ENCODE peak calls at places on chromosomes 7 and 10, in nine cellular contexts. C is dorsolateral prefrontal cortex, O is ascending aorta, P is Panc1, V is RWPE2, Y is BJ, J is left ventricle myocardium inferior, T is psoas muscle, E is heart right ventricle. Q is an unnamed sample.

GRCh38 chr7:148698397-148699023 is at the start of gene CUL1:
- DNase-seq in T (peak), J (peak), O (peak), C (peak), V (peak), P (no peak), E (peak), Y (no peak), Q (no peak)

GRCh38 chr7:101792051-101792651 is 25.3 kb upstream of the CUX1 start:
- DNase-seq in J (peak), Y (peak), C (no peak), E (peak), T (peak), P (no peak), V (peak), O (no peak), Q (no peak)

GRCh38 chr10:122331615-122332446 is 42.7 kb upstream of the PLEKHA1 start:
- DNase-seq in Y (no peak), J (no peak), P (no peak), T (no peak), E (no peak), O (no peak), V (no peak), C (no peak), Q (no peak)

GRCh38 chr10:29257106-29257783 is 31.6 kb upstream of the LYZL1 start:
- DNase-seq in T (peak), V (no peak), J (peak), C (no peak), Y (peak), P (no peak), E (peak), O (no peak), Q (no peak)

GRCh38 chr10:8054498-8055407 is at the start of gene GATA3:
- DNase-seq in Y (no peak), T (peak), V (peak), O (no peak), C (no peak), P (no peak), E (peak), J (peak), Q (no peak)

GRCh38 chr10:68156373-68157185 is 47.3 kb downstream of the MYPN start:
- DNase-seq in T (no peak), C (no peak), V (no peak), E (peak), Y (no peak), O (no peak), P (peak), J (no peak), Q (peak)

GRCh38 chr7:2313450-2314208 is 612 bp downstream of the SNX8 start:
- DNase-seq in V (peak), C (no peak), O (no peak), T (no peak), J (no peak), E (peak), P (no peak), Y (no peak), Q (no peak)

GRCh38 chr10:7703140-7703539 is at the start of gene ITIH2:
- DNase-seq in J (no peak), O (no peak), T (no peak), P (no peak), Y (no peak), V (no peak), C (no peak), E (no peak), Q (no peak)

GRCh38 chr10:3486346-3487065 is 298.5 kb downstream of the KLF6 start:
- DNase-seq in P (no peak), V (peak), Y (no peak), E (no peak), O (no peak), J (no peak), C (no peak), T (no peak), Q (no peak)

GRCh38 chr7:131183611-131184119 is 144.0 kb upstream of the MKLN1 start:
- DNase-seq in J (no peak), C (no peak), Y (no peak), O (no peak), T (no peak), V (no peak), P (no peak), E (no peak), Q (no peak)

GRCh38 chr7:12826079-12826478 is 138.6 kb downstream of the ARL4A start:
- DNase-seq in P (no peak), T (no peak), O (no peak), Y (no peak), V (no peak), J (no peak), E (no peak), C (no peak), Q (no peak)

GRCh38 chr7:56471811-56472210 is 355.6 kb upstream of the NUPR2 start:
- DNase-seq in V (no peak), C (no peak), Y (no peak), J (no peak), O (no peak), P (no peak), E (no peak), T (no peak), Q (no peak)

GRCh38 chr7:7176421-7177043 is 5.8 kb upstream of the C1GALT1 start:
- DNase-seq in O (no peak), E (no peak), T (no peak), P (peak), V (no peak), J (no peak), C (no peak), Y (peak), Q (no peak)

GRCh38 chr7:76069238-76069638 is 21.3 kb downstream of the MDH2 start:
- DNase-seq in Y (no peak), O (no peak), T (peak), E (peak), J (peak), P (no peak), C (peak), V (no peak), Q (no peak)

GRCh38 chr10:103353281-103353680 is 2.3 kb upstream of the PCGF6 start:
- DNase-seq in P (no peak), V (no peak), E (no peak), C (no peak), O (no peak), T (no peak), J (no peak), Y (no peak), Q (no peak)

DNA sequence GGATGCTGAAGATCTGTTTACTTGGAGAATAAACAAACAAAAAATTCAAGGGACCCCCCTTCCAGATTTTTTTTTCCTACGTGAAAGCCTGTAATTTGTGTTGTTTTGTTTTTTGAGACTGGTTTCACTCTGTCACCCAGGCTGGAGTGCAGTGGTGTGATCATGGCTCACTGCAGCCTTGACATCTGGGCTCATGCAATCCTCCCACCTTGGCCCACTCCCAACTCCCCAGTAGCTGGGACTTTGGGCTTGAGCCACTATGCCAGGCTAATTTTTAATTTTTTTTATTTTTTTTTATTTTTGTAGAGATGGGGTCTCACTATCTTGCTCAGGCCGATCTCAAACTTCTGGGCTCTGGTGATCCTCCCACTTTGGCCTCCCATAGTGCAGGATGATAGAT is 2.3 kb downstream of the MRC1 start:
- DNase-seq in P (no peak), Y (no peak), E (no peak), C (no peak), J (no peak), O (no peak), T (no peak), V (no peak), Q (no peak)
- H3K4me3 ChIP-seq in P (no peak), Y (no peak), E (peak), C (no peak), J (peak), O (no peak), T (peak), V (no peak), Q (no peak)

DNA sequence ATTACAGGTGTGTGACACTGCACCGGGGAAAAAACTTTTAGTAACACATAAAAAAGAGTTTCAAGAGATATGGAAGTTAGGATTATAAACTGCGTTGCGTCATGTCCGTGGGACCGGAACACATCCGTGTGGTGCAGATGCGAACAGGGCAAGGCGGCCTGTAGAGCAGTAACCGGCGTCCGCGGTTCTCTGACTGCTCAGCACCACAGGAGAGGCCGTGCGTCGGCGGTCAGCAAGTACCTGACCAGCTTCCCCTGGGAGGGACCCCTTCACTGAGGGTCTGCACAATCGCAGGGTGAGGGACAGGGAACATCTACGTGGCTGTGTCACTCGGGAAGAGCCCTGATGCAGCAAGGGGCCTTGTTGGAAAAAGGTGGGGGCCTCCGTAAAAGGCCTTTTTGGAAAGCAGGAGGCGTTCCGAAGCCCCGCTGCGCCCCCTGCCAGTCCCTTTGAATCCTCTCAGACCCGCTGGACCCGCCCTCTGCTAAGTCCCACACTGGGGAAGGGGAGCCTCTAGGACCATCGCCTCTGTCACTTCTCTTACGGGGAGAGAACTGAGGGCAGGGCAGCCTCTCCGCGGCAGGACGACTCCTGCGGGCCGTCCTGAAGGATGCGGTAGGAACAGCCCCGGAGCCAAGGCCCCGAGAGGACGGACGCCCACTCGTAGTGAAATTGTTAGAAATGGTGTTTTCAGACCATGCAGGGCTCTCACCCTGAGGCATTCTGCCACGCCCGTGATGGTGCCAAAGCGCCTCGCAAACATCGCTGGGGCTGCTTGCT is 771.6 kb upstream of the COBL start:
- DNase-seq in P (no peak), V (no peak), J (no peak), Y (no peak), T (peak), O (no peak), E (no peak), C (peak), Q (no peak)
- TF ChIP-seq CTCF in P (peak), V (no peak), J (no peak), Y (no peak), T (no peak), O (no peak), E (no peak), C (no peak), Q (no peak)

DNA sequence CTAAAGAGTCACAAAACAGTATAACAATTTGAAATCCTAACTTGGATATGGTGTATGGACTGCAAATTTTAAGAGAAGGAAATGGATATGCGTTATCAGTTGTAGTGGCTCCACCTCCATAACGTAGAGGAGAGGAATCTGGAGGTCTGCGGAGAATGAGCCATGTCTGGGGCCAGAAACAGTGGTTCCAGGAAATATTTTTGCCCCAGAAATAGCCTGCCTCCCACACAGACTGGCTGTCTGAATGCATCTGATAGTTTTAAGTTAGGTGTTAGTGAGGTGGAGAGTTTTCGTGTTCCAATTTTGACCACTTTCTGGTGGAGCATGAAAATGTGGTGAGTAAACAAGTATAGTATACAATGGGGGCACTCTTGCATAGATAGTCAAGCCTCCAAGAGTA is 1.6 kb downstream of the PHTF2 start:
- DNase-seq in Y (no peak), C (no peak), V (no peak), E (no peak), O (no peak), T (no peak), P (no peak), J (no peak), Q (no peak)
- H3K4me3 ChIP-seq in Y (peak), C (peak), V (no peak), E (peak), O (peak), T (peak), P (peak), J (peak), Q (peak)

GRCh38 chr10:116120688-116121087 is 152.3 kb downstream of the GFRA1 start:
- DNase-seq in E (no peak), J (no peak), O (no peak), C (no peak), P (no peak), V (no peak), T (no peak), Y (no peak), Q (no peak)
- TF ChIP-seq CTCF in E (no peak), J (no peak), O (no peak), C (no peak), P (no peak), V (no peak), T (no peak), Y (peak), Q (peak)

DNA sequence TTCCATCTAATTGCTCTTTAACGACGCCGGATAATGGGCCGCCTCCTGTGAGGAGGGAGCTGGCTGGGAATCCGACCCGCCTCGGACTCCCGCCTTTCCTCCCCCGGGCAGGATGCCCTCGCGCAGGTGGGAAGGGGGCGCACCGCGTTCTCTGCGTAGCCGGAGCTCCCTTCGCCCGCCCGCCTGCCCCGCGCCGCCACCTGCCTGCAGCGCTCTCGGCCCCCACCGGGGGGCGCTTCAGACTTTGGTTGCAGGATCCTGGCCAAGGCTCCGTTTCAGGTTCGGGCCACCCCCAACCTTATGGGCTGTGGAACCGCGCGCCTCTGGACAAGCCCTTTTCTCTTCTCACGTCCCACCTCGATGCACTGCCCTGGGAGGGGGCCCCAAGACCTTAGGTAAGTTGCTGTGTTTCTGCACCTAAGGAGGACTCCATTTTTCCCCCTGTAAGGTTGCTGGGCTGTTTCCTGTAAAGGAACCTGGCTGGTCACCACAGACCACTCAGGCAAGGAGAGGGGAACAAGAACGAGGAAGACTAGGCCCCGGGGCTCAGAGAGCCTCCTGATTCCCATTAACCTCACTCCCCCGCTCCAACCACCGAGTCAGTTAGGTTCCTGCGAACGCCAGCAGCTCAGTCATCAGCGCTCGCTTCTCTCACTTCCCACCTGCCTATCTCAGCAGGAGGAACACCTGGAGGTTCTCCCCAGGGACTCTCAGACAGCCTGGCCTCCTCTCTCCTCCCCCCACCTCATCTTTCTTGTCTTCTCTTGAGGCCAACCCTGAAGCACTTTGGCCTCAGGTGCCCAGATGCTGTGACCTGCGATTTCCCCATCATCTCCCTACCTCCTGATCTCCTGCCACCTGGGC is 11.4 kb upstream of the KAZALD1 start:
- DNase-seq in J (peak), T (peak), P (no peak), V (no peak), E (peak), Y (no peak), C (peak), O (no peak), Q (no peak)
- H3K4me3 ChIP-seq in J (peak), T (peak), P (peak), V (no peak), E (peak), Y (peak), C (no peak), O (peak), Q (peak)

GRCh38 chr10:77077546-77077945 is 560.1 kb downstream of the KCNMA1 start:
- DNase-seq in V (no peak), O (no peak), C (no peak), J (no peak), Y (no peak), T (no peak), E (no peak), P (no peak), Q (no peak)

GRCh38 chr10:77079902-77080301 is 557.7 kb downstream of the KCNMA1 start:
- DNase-seq in T (no peak), O (no peak), Y (no peak), E (no peak), P (no peak), J (no peak), C (no peak), V (no peak), Q (no peak)

GRCh38 chr10:77074104-77074638 is 563.4 kb downstream of the KCNMA1 start:
- DNase-seq in Y (no peak), T (no peak), O (no peak), P (no peak), V (no peak), E (no peak), C (no peak), J (no peak), Q (no peak)

GRCh38 chr10:77073066-77073960 is 564.3 kb downstream of the KCNMA1 start:
- DNase-seq in E (no peak), P (no peak), J (peak), O (no peak), Y (no peak), V (no peak), C (no peak), T (peak), Q (no peak)

GRCh38 chr10:77075916-77076315 is 561.7 kb downstream of the KCNMA1 start:
- DNase-seq in V (no peak), P (no peak), C (no peak), J (no peak), O (no peak), Y (no peak), T (no peak), E (no peak), Q (no peak)
- TF ChIP-seq CTCF in V (no peak), P (no peak), C (no peak), J (no peak), O (no peak), Y (no peak), T (no peak), E (no peak), Q (no peak)

Q was measured in GM12864.